ENCODE peak calls at places on chromosome 21, in four cellular contexts. K is CD4-positive, alpha-beta T cell; E is KG1; Z is RWPE2. J is an unnamed sample.

GRCh38 chr21:45531393-45532215 is 10.6 kb downstream of the SLC19A1 start:
- DNase-seq in K (no peak), E (no peak), Z (peak; percentile 69), J (no peak)

GRCh38 chr21:37557261-37557950 is 190.8 kb downstream of the DYRK1A start:
- DNase-seq in E (no peak), K (no peak), Z (no peak), J (no peak)

GRCh38 chr21:44578371-44579055 is 1.9 kb downstream of the KRTAP10-5 start:
- DNase-seq in Z (no peak), E (no peak), K (peak; percentile 28), J (no peak)

GRCh38 chr21:17679002-17679600 is 66.4 kb upstream of the BTG3 start:
- DNase-seq in Z (no peak), K (no peak), E (no peak), J (peak; percentile 16)

GRCh38 chr21:23660560-23660959 is 1946.7 kb downstream of the MRPL39 start:
- DNase-seq in Z (no peak), E (no peak), K (no peak), J (no peak)

GRCh38 chr21:29343517-29343916 is 44.8 kb downstream of the BACH1 start:
- DNase-seq in Z (no peak), E (no peak), K (no peak), J (peak; percentile 39)

GRCh38 chr21:45613396-45613795 is 30.1 kb upstream of the PCBP3 start:
- DNase-seq in E (no peak), K (peak; percentile 31), Z (peak; percentile 31), J (no peak)

GRCh38 chr21:46172863-46173528 is 11.3 kb downstream of the SPATC1L start:
- DNase-seq in K (peak; percentile 8), Z (peak; percentile 58), E (no peak), J (no peak)

GRCh38 chr21:42725416-42725930 is 72.1 kb downstream of the PDE9A start:
- DNase-seq in K (no peak), Z (no peak), E (no peak), J (no peak)

GRCh38 chr21:45359451-45360217 is 45.3 kb upstream of the COL18A1 start:
- DNase-seq in K (no peak), Z (no peak), E (no peak), J (no peak)

GRCh38 chr21:15311510-15311909 is 246.7 kb upstream of the NRIP1 start:
- DNase-seq in E (no peak), Z (no peak), K (no peak), J (no peak)

GRCh38 chr21:15071012-15071411 is 6.2 kb upstream of the NRIP1 start:
- DNase-seq in E (no peak), Z (no peak), K (no peak), J (no peak)

GRCh38 chr21:25639922-25640670 is 1.0 kb downstream of the JAM2 start:
- DNase-seq in K (no peak), Z (no peak), E (no peak), J (no peak)

GRCh38 chr21:39046236-39046911 is 136.9 kb downstream of the PSMG1 start:
- DNase-seq in E (no peak), K (no peak), Z (no peak), J (no peak)

GRCh38 chr21:45970674-45971486 is 10.7 kb upstream of the COL6A1 start:
- DNase-seq in E (peak; percentile 12), Z (peak; percentile 60), K (peak; percentile 65), J (no peak)

GRCh38 chr21:31552826-31553225 is 106.7 kb upstream of the SOD1 start:
- DNase-seq in E (no peak), Z (no peak), K (no peak), J (no peak)

GRCh38 chr21:45069711-45070110 is 4.7 kb upstream of the ADARB1 start:
- DNase-seq in E (no peak), Z (no peak), K (no peak), J (no peak)

GRCh38 chr21:44370771-44371410 is 17.5 kb downstream of the TRPM2 start:
- DNase-seq in Z (peak; percentile 29), E (no peak), K (no peak), J (no peak)

GRCh38 chr21:45981154-45981606 is 390 bp upstream of the COL6A1 start:
- DNase-seq in E (peak; percentile 35), K (peak; percentile 59), Z (peak; percentile 74), J (peak; percentile 47)

GRCh38 chr21:39658066-39658465 is 45.3 kb downstream of the B3GALT5 start:
- DNase-seq in K (no peak), Z (no peak), E (no peak), J (no peak)

GRCh38 chr21:28480091-28480869 is 512.4 kb downstream of the LTN1 start:
- DNase-seq in Z (no peak), E (no peak), K (no peak), J (peak; percentile 19)

GRCh38 chr21:46455575-46456385 is 2.9 kb upstream of the DIP2A start:
- DNase-seq in K (no peak), Z (no peak), E (no peak), J (no peak)

GRCh38 chr21:21238882-21239400 is 240.7 kb downstream of the NCAM2 start:
- DNase-seq in K (no peak), Z (no peak), E (no peak), J (no peak)

GRCh38 chr21:44399955-44400790 is 46.8 kb downstream of the TRPM2 start:
- DNase-seq in K (no peak), Z (no peak), E (no peak), J (no peak)

GRCh38 chr21:41369915-41370839 is 8.3 kb downstream of the MX2 start:
- DNase-seq in E (no peak), K (no peak), Z (no peak), J (no peak)

GRCh38 chr21:45580576-45581321 is 38.5 kb upstream of the SLC19A1 start:
- DNase-seq in Z (no peak), K (no peak), E (no peak), J (no peak)

GRCh38 chr21:45938453-45938755 is 43.2 kb upstream of the COL6A1 start:
- DNase-seq in K (no peak), Z (no peak), E (no peak), J (no peak)

GRCh38 chr21:42518216-42518615 is 4.6 kb downstream of the SLC37A1 start:
- DNase-seq in Z (no peak), K (no peak), E (no peak), J (no peak)

GRCh38 chr21:31848339-31848985 is 24.4 kb upstream of the HUNK start:
- DNase-seq in Z (no peak), E (no peak), K (no peak), J (no peak)

GRCh38 chr21:32131960-32132359 is 146.9 kb downstream of the MIS18A start:
- DNase-seq in E (no peak), K (no peak), Z (no peak), J (no peak)